ENCODE peak calls at places on chromosome 2, in four cellular contexts. K is activated T-helper 2 cell treated with anti-CD3 and anti-CD28 coated beads, Interferon-gamma antibody, Interleukin-2, Interleukin-4, amounts not matched to agents 10 μg/mL and 5 μg/mL and 100 μg/mL, durations not matched to agents 14 hours and 24 hours and 36 hours; V is WTC11; L is activated T-cell treated with anti-CD3 and anti-CD28 coated beads for 1 hour. I is an unnamed sample.

GRCh38 chr2:218295029-218295428 is 2.7 kb upstream of the TMBIM1 start:
- DNase-seq in K (no peak), L (no peak), V (no peak), I (no peak)

GRCh38 chr2:38750793-38751042 is 443 bp downstream of the SRSF7 start:
- DNase-seq in K (no peak), V (peak; percentile 52), L (peak; percentile 60), I (peak; percentile 65)

GRCh38 chr2:182393361-182393760 is 33.5 kb downstream of the PDE1A start:
- DNase-seq in V (no peak), L (no peak), K (no peak), I (no peak)

GRCh38 chr2:161722547-161723503 is 98.6 kb downstream of the SLC4A10 start:
- DNase-seq in K (no peak), L (no peak), V (no peak), I (no peak)

GRCh38 chr2:65081232-65081685 is 25.0 kb downstream of the CEP68 start:
- DNase-seq in K (no peak), L (no peak), V (no peak), I (no peak)

GRCh38 chr2:20457027-20457426 is 10.2 kb downstream of the RHOB start:
- DNase-seq in L (no peak), K (no peak), V (no peak), I (no peak)

GRCh38 chr2:189492451-189492850 is 51.2 kb downstream of the WDR75 start:
- DNase-seq in K (no peak), L (no peak), V (no peak), I (no peak)

GRCh38 chr2:33411765-33412164 is 64.7 kb upstream of the RASGRP3 start:
- DNase-seq in V (no peak), K (no peak), L (no peak), I (no peak)